ENCODE peak calls at places on chromosomes 2 and 18, in ten cellular contexts. One of them, this sample, is unnamed.

GRCh38 chr2:39394427-39395002 is 42.6 kb downstream of the MAP4K3 start:
- DNase-seq in GM12865: no peak
- DNase-seq in Calu3: no peak
- DNase-seq in endothelial cell of umbilical vein: no peak
- DNase-seq in PC-3: no peak
- DNase-seq in foreskin fibroblast: no peak
- DNase-seq in heart left ventricle: no peak
- DNase-seq in epithelial cell of esophagus: no peak
- DNase-seq in hepatocyte: no peak
- DNase-seq in tibial artery: no peak
- DNase-seq in this sample: no peak

GRCh38 chr2:11187733-11188132 is 32.5 kb downstream of the SLC66A3 start:
- DNase-seq in epithelial cell of esophagus: no peak
- DNase-seq in PC-3: no peak
- DNase-seq in GM12865: no peak
- DNase-seq in foreskin fibroblast: no peak
- DNase-seq in tibial artery: no peak
- DNase-seq in hepatocyte: no peak
- DNase-seq in Calu3: no peak
- DNase-seq in endothelial cell of umbilical vein: no peak
- DNase-seq in heart left ventricle: no peak
- DNase-seq in this sample: no peak

GRCh38 chr2:201433389-201433995 is 17.8 kb downstream of the TRAK2 start:
- DNase-seq in hepatocyte: no peak
- DNase-seq in PC-3: no peak
- DNase-seq in GM12865: no peak
- DNase-seq in Calu3: no peak
- DNase-seq in heart left ventricle: peak
- DNase-seq in endothelial cell of umbilical vein: no peak
- DNase-seq in epithelial cell of esophagus: no peak
- DNase-seq in foreskin fibroblast: no peak
- DNase-seq in tibial artery: no peak
- DNase-seq in this sample: no peak

GRCh38 chr2:145543856-145544255 is 1023.9 kb upstream of the ZEB2 start:
- DNase-seq in GM12865: no peak
- DNase-seq in heart left ventricle: no peak
- DNase-seq in foreskin fibroblast: no peak
- DNase-seq in endothelial cell of umbilical vein: no peak
- DNase-seq in Calu3: no peak
- DNase-seq in PC-3: no peak
- DNase-seq in hepatocyte: no peak
- DNase-seq in epithelial cell of esophagus: no peak
- DNase-seq in tibial artery: no peak
- DNase-seq in this sample: no peak

GRCh38 chr2:62266433-62267038 is 70.6 kb downstream of the B3GNT2 start:
- DNase-seq in GM12865: no peak
- DNase-seq in heart left ventricle: no peak
- DNase-seq in tibial artery: no peak
- DNase-seq in endothelial cell of umbilical vein: no peak
- DNase-seq in foreskin fibroblast: peak
- DNase-seq in hepatocyte: no peak
- DNase-seq in Calu3: no peak
- DNase-seq in epithelial cell of esophagus: peak
- DNase-seq in PC-3: peak
- DNase-seq in this sample: no peak

GRCh38 chr18:48821251-48821590 is 129.5 kb downstream of the SMAD7 start:
- DNase-seq in epithelial cell of esophagus: no peak
- DNase-seq in hepatocyte: no peak
- DNase-seq in foreskin fibroblast: no peak
- DNase-seq in tibial artery: no peak
- DNase-seq in heart left ventricle: no peak
- DNase-seq in PC-3: no peak
- DNase-seq in Calu3: no peak
- DNase-seq in GM12865: no peak
- DNase-seq in endothelial cell of umbilical vein: no peak
- DNase-seq in this sample: no peak

GRCh38 chr18:63974991-63975390 is 5.1 kb downstream of the SERPINB8 start:
- DNase-seq in epithelial cell of esophagus: peak
- DNase-seq in Calu3: peak
- DNase-seq in tibial artery: no peak
- DNase-seq in PC-3: peak
- DNase-seq in endothelial cell of umbilical vein: peak
- DNase-seq in GM12865: peak
- DNase-seq in hepatocyte: no peak
- DNase-seq in foreskin fibroblast: no peak
- DNase-seq in heart left ventricle: no peak
- DNase-seq in this sample: no peak

GRCh38 chr2:134919360-134920210 is 963 bp downstream of the CCNT2 start:
- DNase-seq in PC-3: peak
- DNase-seq in hepatocyte: no peak
- DNase-seq in GM12865: peak
- DNase-seq in tibial artery: no peak
- DNase-seq in foreskin fibroblast: no peak
- DNase-seq in Calu3: no peak
- DNase-seq in heart left ventricle: peak
- DNase-seq in endothelial cell of umbilical vein: peak
- DNase-seq in epithelial cell of esophagus: peak
- DNase-seq in this sample: no peak

GRCh38 chr2:129459200-129459876 is 520.1 kb upstream of the RAB6C start:
- DNase-seq in epithelial cell of esophagus: no peak
- DNase-seq in heart left ventricle: no peak
- DNase-seq in hepatocyte: no peak
- DNase-seq in foreskin fibroblast: no peak
- DNase-seq in PC-3: no peak
- DNase-seq in endothelial cell of umbilical vein: no peak
- DNase-seq in Calu3: no peak
- DNase-seq in GM12865: no peak
- DNase-seq in tibial artery: no peak
- DNase-seq in this sample: no peak

GRCh38 chr2:216081487-216082387 is at the start of the genes PECR and TMEM169:
- DNase-seq in endothelial cell of umbilical vein: peak
- DNase-seq in hepatocyte: peak
- DNase-seq in heart left ventricle: peak
- DNase-seq in Calu3: peak
- DNase-seq in foreskin fibroblast: peak
- DNase-seq in PC-3: peak
- DNase-seq in epithelial cell of esophagus: peak
- DNase-seq in tibial artery: peak
- DNase-seq in GM12865: peak
- DNase-seq in this sample: peak

DNA sequence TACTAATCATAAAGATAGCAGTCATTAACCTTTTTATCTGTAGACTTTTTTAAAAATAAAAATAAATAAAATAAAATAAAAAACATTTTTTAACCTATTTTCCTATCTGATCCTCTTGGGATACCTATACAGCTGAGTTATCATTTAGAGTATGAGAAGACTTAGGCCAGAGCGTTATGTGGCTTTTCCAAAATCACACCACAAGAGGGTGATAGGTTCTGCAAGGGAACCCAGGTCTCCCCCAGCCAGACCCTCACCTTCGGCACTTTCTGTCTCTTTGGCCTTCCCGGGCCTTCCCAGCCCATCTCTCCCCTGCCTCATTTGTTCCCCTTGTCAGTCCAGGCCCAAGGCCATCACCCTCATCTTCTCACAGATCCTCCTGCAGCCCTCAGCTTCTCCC is 311.7 kb downstream of the SMAD2 start:
- DNase-seq in Calu3: no peak
- DNase-seq in foreskin fibroblast: no peak
- DNase-seq in GM12865: no peak
- DNase-seq in heart left ventricle: no peak
- DNase-seq in PC-3: no peak
- DNase-seq in epithelial cell of esophagus: no peak
- DNase-seq in endothelial cell of umbilical vein: no peak
- DNase-seq in hepatocyte: no peak
- DNase-seq in tibial artery: no peak
- DNase-seq in this sample: no peak
- TF ChIP-seq CTCF in Calu3: no peak
- TF ChIP-seq CTCF in foreskin fibroblast: no peak
- TF ChIP-seq CTCF in GM12865: no peak
- TF ChIP-seq CTCF in heart left ventricle: no peak
- TF ChIP-seq CTCF in PC-3: no peak
- TF ChIP-seq CTCF in epithelial cell of esophagus: no peak
- TF ChIP-seq CTCF in endothelial cell of umbilical vein: no peak
- TF ChIP-seq CTCF in hepatocyte: no peak
- TF ChIP-seq CTCF in tibial artery: no peak
- TF ChIP-seq CTCF in this sample: no peak

GRCh38 chr2:28828382-28828781 is 17.7 kb downstream of the SPDYA start:
- DNase-seq in PC-3: no peak
- DNase-seq in endothelial cell of umbilical vein: peak
- DNase-seq in heart left ventricle: no peak
- DNase-seq in foreskin fibroblast: no peak
- DNase-seq in tibial artery: no peak
- DNase-seq in epithelial cell of esophagus: no peak
- DNase-seq in GM12865: no peak
- DNase-seq in hepatocyte: no peak
- DNase-seq in Calu3: no peak
- DNase-seq in this sample: no peak

GRCh38 chr2:28822036-28822435 is 11.4 kb downstream of the SPDYA start:
- DNase-seq in foreskin fibroblast: no peak
- DNase-seq in heart left ventricle: no peak
- DNase-seq in epithelial cell of esophagus: no peak
- DNase-seq in hepatocyte: no peak
- DNase-seq in Calu3: no peak
- DNase-seq in GM12865: no peak
- DNase-seq in PC-3: no peak
- DNase-seq in endothelial cell of umbilical vein: no peak
- DNase-seq in tibial artery: no peak
- DNase-seq in this sample: no peak

GRCh38 chr2:28821295-28821958 is 10.8 kb downstream of the SPDYA start:
- DNase-seq in tibial artery: no peak
- DNase-seq in GM12865: peak
- DNase-seq in Calu3: peak
- DNase-seq in foreskin fibroblast: no peak
- DNase-seq in endothelial cell of umbilical vein: peak
- DNase-seq in hepatocyte: peak
- DNase-seq in epithelial cell of esophagus: peak
- DNase-seq in heart left ventricle: peak
- DNase-seq in PC-3: peak
- DNase-seq in this sample: peak

GRCh38 chr2:28824870-28825269 is 14.2 kb downstream of the SPDYA start:
- DNase-seq in Calu3: no peak
- DNase-seq in heart left ventricle: no peak
- DNase-seq in hepatocyte: no peak
- DNase-seq in PC-3: no peak
- DNase-seq in GM12865: no peak
- DNase-seq in foreskin fibroblast: no peak
- DNase-seq in tibial artery: no peak
- DNase-seq in endothelial cell of umbilical vein: no peak
- DNase-seq in epithelial cell of esophagus: no peak
- DNase-seq in this sample: no peak

GRCh38 chr2:28824207-28824606 is 13.6 kb downstream of the SPDYA start:
- DNase-seq in hepatocyte: no peak
- DNase-seq in foreskin fibroblast: no peak
- DNase-seq in Calu3: no peak
- DNase-seq in GM12865: no peak
- DNase-seq in epithelial cell of esophagus: no peak
- DNase-seq in PC-3: no peak
- DNase-seq in tibial artery: no peak
- DNase-seq in endothelial cell of umbilical vein: no peak
- DNase-seq in heart left ventricle: no peak
- DNase-seq in this sample: no peak
- TF ChIP-seq CTCF in hepatocyte: no peak
- TF ChIP-seq CTCF in foreskin fibroblast: no peak
- TF ChIP-seq CTCF in Calu3: no peak
- TF ChIP-seq CTCF in GM12865: no peak
- TF ChIP-seq CTCF in epithelial cell of esophagus: no peak
- TF ChIP-seq CTCF in PC-3: no peak
- TF ChIP-seq CTCF in tibial artery: no peak
- TF ChIP-seq CTCF in endothelial cell of umbilical vein: no peak
- TF ChIP-seq CTCF in heart left ventricle: no peak
- TF ChIP-seq CTCF in this sample: no peak

GRCh38 chr2:177153805-177154204 is 58.8 kb upstream of the HNRNPA3 start:
- DNase-seq in PC-3: no peak
- DNase-seq in epithelial cell of esophagus: no peak
- DNase-seq in Calu3: no peak
- DNase-seq in GM12865: no peak
- DNase-seq in endothelial cell of umbilical vein: peak
- DNase-seq in tibial artery: no peak
- DNase-seq in foreskin fibroblast: no peak
- DNase-seq in hepatocyte: no peak
- DNase-seq in heart left ventricle: no peak
- DNase-seq in this sample: no peak

GRCh38 chr2:177147093-177147694 is 65.4 kb upstream of the HNRNPA3 start:
- DNase-seq in GM12865: peak
- DNase-seq in tibial artery: no peak
- DNase-seq in PC-3: peak
- DNase-seq in hepatocyte: peak
- DNase-seq in endothelial cell of umbilical vein: peak
- DNase-seq in epithelial cell of esophagus: peak
- DNase-seq in Calu3: no peak
- DNase-seq in foreskin fibroblast: no peak
- DNase-seq in heart left ventricle: no peak
- DNase-seq in this sample: no peak

GRCh38 chr2:177147834-177148233 is 64.8 kb upstream of the HNRNPA3 start:
- DNase-seq in foreskin fibroblast: no peak
- DNase-seq in PC-3: peak
- DNase-seq in hepatocyte: no peak
- DNase-seq in Calu3: no peak
- DNase-seq in GM12865: no peak
- DNase-seq in heart left ventricle: no peak
- DNase-seq in epithelial cell of esophagus: no peak
- DNase-seq in tibial artery: no peak
- DNase-seq in endothelial cell of umbilical vein: no peak
- DNase-seq in this sample: no peak

GRCh38 chr2:177148477-177149154 is 64.0 kb upstream of the HNRNPA3 start:
- DNase-seq in tibial artery: peak
- DNase-seq in endothelial cell of umbilical vein: peak
- DNase-seq in heart left ventricle: peak
- DNase-seq in PC-3: peak
- DNase-seq in GM12865: peak
- DNase-seq in Calu3: peak
- DNase-seq in epithelial cell of esophagus: peak
- DNase-seq in foreskin fibroblast: peak
- DNase-seq in hepatocyte: peak
- DNase-seq in this sample: peak

DNA sequence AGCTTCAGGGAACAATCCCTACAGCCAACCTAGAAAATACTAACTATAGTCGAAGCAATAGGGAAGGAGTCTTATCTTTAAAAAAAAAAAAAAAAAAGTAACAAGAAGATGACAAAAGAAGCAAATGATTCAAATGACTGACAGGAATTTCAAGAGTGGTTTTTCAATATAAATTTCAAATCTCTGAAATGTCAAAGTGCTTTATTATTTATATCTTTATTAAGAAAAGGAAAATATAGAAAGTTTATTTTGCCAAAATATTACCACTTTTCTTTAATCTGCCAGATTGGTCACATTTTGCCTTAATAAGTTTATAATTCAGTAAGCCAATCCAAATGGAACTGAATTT is 63.5 kb upstream of the HNRNPA3 start:
- DNase-seq in Calu3: no peak
- DNase-seq in hepatocyte: no peak
- DNase-seq in endothelial cell of umbilical vein: no peak
- DNase-seq in tibial artery: no peak
- DNase-seq in GM12865: no peak
- DNase-seq in epithelial cell of esophagus: no peak
- DNase-seq in foreskin fibroblast: no peak
- DNase-seq in PC-3: no peak
- DNase-seq in heart left ventricle: no peak
- DNase-seq in this sample: no peak
- TF ChIP-seq CTCF in Calu3: no peak
- TF ChIP-seq CTCF in hepatocyte: no peak
- TF ChIP-seq CTCF in endothelial cell of umbilical vein: no peak
- TF ChIP-seq CTCF in tibial artery: no peak
- TF ChIP-seq CTCF in GM12865: no peak
- TF ChIP-seq CTCF in epithelial cell of esophagus: no peak
- TF ChIP-seq CTCF in foreskin fibroblast: no peak
- TF ChIP-seq CTCF in PC-3: peak
- TF ChIP-seq CTCF in heart left ventricle: peak
- TF ChIP-seq CTCF in this sample: no peak

GRCh38 chr18:65938592-65939372 is 188.0 kb downstream of the CDH7 start:
- DNase-seq in endothelial cell of umbilical vein: peak
- DNase-seq in Calu3: peak
- DNase-seq in GM12865: peak
- DNase-seq in heart left ventricle: no peak
- DNase-seq in foreskin fibroblast: no peak
- DNase-seq in PC-3: peak
- DNase-seq in epithelial cell of esophagus: peak
- DNase-seq in hepatocyte: peak
- DNase-seq in tibial artery: no peak
- DNase-seq in this sample: no peak
- TF ChIP-seq CTCF in endothelial cell of umbilical vein: peak
- TF ChIP-seq CTCF in Calu3: no peak
- TF ChIP-seq CTCF in GM12865: peak
- TF ChIP-seq CTCF in heart left ventricle: no peak
- TF ChIP-seq CTCF in foreskin fibroblast: no peak
- TF ChIP-seq CTCF in PC-3: peak
- TF ChIP-seq CTCF in epithelial cell of esophagus: peak
- TF ChIP-seq CTCF in hepatocyte: peak
- TF ChIP-seq CTCF in tibial artery: no peak
- TF ChIP-seq CTCF in this sample: no peak